ENCODE peak calls at places on chromosome 20, in nine cellular contexts. O is lower leg skin, U is tibial nerve, D is suprapubic skin, Z is prostate gland, B is K562, L is right lobe of liver, T is body of pancreas, Y is H1. V is an unnamed sample.

GRCh38 chr20:40081653-40082052 is 607.4 kb downstream of the MAFB start:
- DNase-seq in O (no peak), U (no peak), D (no peak), Z (no peak), B (no peak), L (no peak), T (no peak), Y (no peak), V (no peak)

GRCh38 chr20:2845607-2846006 is 5.1 kb downstream of the VPS16 start:
- DNase-seq in O (no peak), U (no peak), D (no peak), Z (no peak), B (no peak), L (no peak), T (no peak), Y (no peak), V (no peak)

GRCh38 chr20:1415667-1416468 is 23.0 kb upstream of the FKBP1A start:
- DNase-seq in O (no peak), U (no peak), D (no peak), Z (no peak), B (peak; percentile 78), L (no peak), T (no peak), Y (no peak), V (no peak)

GRCh38 chr20:46220808-46221207 is 87.5 kb downstream of the CDH22 start:
- DNase-seq in O (no peak), U (no peak), D (no peak), Z (no peak), B (peak; percentile 44), L (no peak), T (peak; percentile 28), Y (no peak), V (no peak)

GRCh38 chr20:44228465-44229258 is 18.1 kb upstream of the OSER1 start:
- DNase-seq in O (no peak), U (no peak), D (peak; percentile 15), Z (no peak), B (no peak), L (no peak), T (no peak), Y (no peak), V (no peak)

GRCh38 chr20:46883847-46884246 is 10.8 kb upstream of the EYA2 start:
- DNase-seq in O (no peak), U (no peak), D (no peak), Z (no peak), B (no peak), L (no peak), T (no peak), Y (no peak), V (no peak)

GRCh38 chr20:288956-289692 is 1.4 kb downstream of the C20orf96 start:
- DNase-seq in O (no peak), U (no peak), D (no peak), Z (no peak), B (no peak), L (no peak), T (peak; percentile 18), Y (no peak), V (no peak)

GRCh38 chr20:8874437-8874836 is 194.4 kb upstream of the PLCB4 start:
- DNase-seq in O (no peak), U (no peak), D (no peak), Z (no peak), B (no peak), L (no peak), T (no peak), Y (no peak), V (no peak)

GRCh38 chr20:33236351-33236750 is 555 bp downstream of the BPIFA1 start:
- DNase-seq in O (no peak), U (no peak), D (no peak), Z (no peak), B (no peak), L (no peak), T (no peak), Y (no peak), V (no peak)

GRCh38 chr20:57473246-57474042 is 51.5 kb downstream of the CTCFL start:
- DNase-seq in O (no peak), U (no peak), D (peak; percentile 56), Z (no peak), B (no peak), L (peak; percentile 71), T (no peak), Y (no peak), V (no peak)

GRCh38 chr20:47319517-47320252 is 36.8 kb downstream of the ZMYND8 start:
- DNase-seq in O (peak; percentile 65), U (no peak), D (peak; percentile 73), Z (peak; percentile 95), B (peak; percentile 44), L (no peak), T (peak; percentile 84), Y (peak; percentile 93), V (peak; percentile 90)

GRCh38 chr20:43959079-43959919 is 44.6 kb downstream of the TOX2 start:
- DNase-seq in O (no peak), U (no peak), D (no peak), Z (no peak), B (peak; percentile 8), L (peak; percentile 81), T (peak; percentile 49), Y (no peak), V (no peak)

GRCh38 chr20:56826971-56827645 is 198.0 kb downstream of the TFAP2C start:
- DNase-seq in O (peak; percentile 76), U (peak; percentile 33), D (peak; percentile 86), Z (peak; percentile 30), B (no peak), L (no peak), T (no peak), Y (no peak), V (no peak)

GRCh38 chr20:25534845-25535244 is 50.5 kb downstream of the NINL start:
- DNase-seq in O (no peak), U (no peak), D (no peak), Z (no peak), B (no peak), L (no peak), T (no peak), Y (no peak), V (no peak)

GRCh38 chr20:22579119-22579427 is 5.3 kb downstream of the FOXA2 start:
- DNase-seq in O (no peak), U (no peak), D (no peak), Z (no peak), B (no peak), L (no peak), T (no peak), Y (no peak), V (no peak)

GRCh38 chr20:49270736-49271135 is 7.1 kb downstream of the ZNFX1 start:
- DNase-seq in O (no peak), U (no peak), D (no peak), Z (no peak), B (no peak), L (no peak), T (no peak), Y (no peak), V (no peak)

GRCh38 chr20:49267327-49267726 is 10.5 kb downstream of the ZNFX1 start:
- DNase-seq in O (no peak), U (no peak), D (no peak), Z (no peak), B (no peak), L (no peak), T (no peak), Y (no peak), V (no peak)

GRCh38 chr20:49270177-49270576 is 7.7 kb downstream of the ZNFX1 start:
- DNase-seq in O (no peak), U (no peak), D (no peak), Z (no peak), B (no peak), L (no peak), T (no peak), Y (no peak), V (no peak)

GRCh38 chr20:49272654-49273053 is 5.2 kb downstream of the ZNFX1 start:
- DNase-seq in O (no peak), U (no peak), D (no peak), Z (no peak), B (no peak), L (no peak), T (no peak), Y (no peak), V (no peak)

GRCh38 chr20:49268600-49269365 is 9.1 kb downstream of the ZNFX1 start:
- DNase-seq in O (no peak), U (no peak), D (no peak), Z (no peak), B (no peak), L (no peak), T (no peak), Y (no peak), V (no peak)
- H3K4me3 ChIP-seq in O (no peak overlapping the region), U (no peak overlapping the region), D (no peak overlapping the region), Z (no peak overlapping the region), B (no peak overlapping the region), L (no peak overlapping the region), T (no peak overlapping the region), Y (no peak overlapping the region), V (peak overlapping the region; percentile 13)

GRCh38 chr20:63290677-63291472 is 2.1 kb upstream of the COL20A1 start:
- DNase-seq in O (no peak), U (no peak), D (no peak), Z (no peak), B (peak; percentile 68), L (no peak), T (peak; percentile 73), Y (peak; percentile 33), V (no peak)
- TF ChIP-seq POLR2A in O (no peak), U (no peak), D (no peak), Z (no peak), B (no peak), L (no peak), T (no peak), Y (no peak), V (no peak)

GRCh38 chr20:62860391-62860923 is 1.2 kb downstream of the TCFL5 start:
- DNase-seq in O (no peak), U (no peak), D (no peak), Z (no peak), B (peak; percentile 25), L (no peak), T (no peak), Y (no peak), V (peak; percentile 50)
- H3K4me3 ChIP-seq in O (peak overlapping the region; percentile 13), U (peak overlapping the region; percentile 35), D (peak overlapping the region; percentile 51), Z (peak overlapping the region; percentile 42), B (peak overlapping the region; percentile 49), L (peak overlapping the region; percentile 61), T (no peak overlapping the region), Y (peak overlapping the region; percentile 33), V (peak overlapping the region; percentile 40)

GRCh38 chr20:36065427-36065998 is 89.0 kb upstream of the EPB41L1 start:
- DNase-seq in O (no peak), U (no peak), D (no peak), Z (no peak), B (no peak), L (peak; percentile 55), T (peak; percentile 32), Y (no peak), V (no peak)

GRCh38 chr20:36064661-36065426 is 89.7 kb upstream of the EPB41L1 start:
- DNase-seq in O (peak; percentile 92), U (peak; percentile 95), D (peak; percentile 97), Z (peak; percentile 94), B (peak; percentile 90), L (peak; percentile 98), T (peak; percentile 97), Y (peak; percentile 63), V (peak; percentile 92)

GRCh38 chr20:36063916-36064660 is 90.5 kb upstream of the EPB41L1 start:
- DNase-seq in O (no peak), U (no peak), D (no peak), Z (no peak), B (no peak), L (no peak), T (no peak), Y (no peak), V (no peak)

GRCh38 chr20:36070451-36070850 is 84.1 kb upstream of the EPB41L1 start:
- DNase-seq in O (no peak), U (no peak), D (no peak), Z (no peak), B (no peak), L (no peak), T (no peak), Y (no peak), V (peak; percentile 58)

GRCh38 chr20:36066777-36067176 is 87.8 kb upstream of the EPB41L1 start:
- DNase-seq in O (no peak), U (no peak), D (no peak), Z (peak; percentile 40), B (no peak), L (no peak), T (peak; percentile 62), Y (no peak), V (peak; percentile 58)
- TF ChIP-seq POLR2A in O (no peak), U (no peak), D (no peak), Z (no peak), B (no peak), L (no peak), T (no peak), Y (no peak), V (no peak)